ENCODE peak calls at places on chromosomes 11 and 22, in four cellular contexts. G is neural crest cell, A is occipital lobe, J is DND-41. I is an unnamed sample.

GRCh38 chr11:66264893-66265292 is 3.5 kb upstream of the RAB1B start:
- DNase-seq in G (no peak), A (no peak), J (peak; percentile 45), I (peak; percentile 44)

GRCh38 chr11:118608268-118609214 is 1.1 kb downstream of the PHLDB1 start:
- DNase-seq in G (no peak), A (peak; percentile 67), J (peak; percentile 30), I (peak; percentile 45)

GRCh38 chr22:27170491-27170890 is 513.1 kb downstream of the MIAT start:
- DNase-seq in G (no peak), A (no peak), J (no peak), I (peak; percentile 24)

GRCh38 chr11:107562647-107563208 is 2.8 kb downstream of the ALKBH8 start:
- DNase-seq in G (no peak), A (no peak), J (no peak), I (no peak)

GRCh38 chr11:123526918-123527317 is 96.8 kb downstream of the GRAMD1B start:
- DNase-seq in G (no peak), A (no peak), J (no peak), I (no peak)

GRCh38 chr11:88411265-88411664 is 73.7 kb upstream of the CTSC start:
- DNase-seq in G (no peak), A (no peak), J (no peak), I (no peak)

GRCh38 chr11:113193894-113194293 is 120.5 kb upstream of the TTC12 start:
- DNase-seq in G (no peak), A (no peak), J (no peak), I (no peak)

GRCh38 chr11:80958414-80958813 is 1517.6 kb upstream of the TENM4 start:
- DNase-seq in G (no peak), A (no peak), J (no peak), I (no peak)

GRCh38 chr11:46418751-46419150 is 27.2 kb upstream of the CHRM4 start:
- DNase-seq in G (no peak), A (no peak), J (no peak), I (no peak)

GRCh38 chr22:31235076-31235475 is 23.0 kb downstream of the LIMK2 start:
- DNase-seq in G (no peak), A (no peak), J (no peak), I (no peak)

GRCh38 chr22:32619614-32620426 is 145.2 kb downstream of the FBXO7 start:
- DNase-seq in G (no peak), A (no peak), J (no peak), I (no peak)

GRCh38 chr11:80350541-80350940 is 909.7 kb upstream of the TENM4 start:
- DNase-seq in G (no peak), A (no peak), J (no peak), I (no peak)

GRCh38 chr11:70331901-70332300 is 61.4 kb downstream of the PPFIA1 start:
- DNase-seq in G (no peak), A (peak; percentile 74), J (no peak), I (no peak)

GRCh38 chr22:44279059-44279340 is 33.8 kb downstream of the SHISAL1 start:
- DNase-seq in G (no peak), A (no peak), J (no peak), I (peak; percentile 32)

GRCh38 chr11:102316505-102316904 is 779 bp upstream of the BIRC3 start:
- DNase-seq in G (no peak), A (no peak), J (no peak), I (no peak)

GRCh38 chr11:78855146-78855545 is 280.5 kb upstream of the NARS2 start:
- DNase-seq in G (no peak), A (no peak), J (no peak), I (no peak)

GRCh38 chr22:48161354-48161753 is 1398.9 kb downstream of the TBC1D22A start:
- DNase-seq in G (no peak), A (no peak), J (no peak), I (no peak)

GRCh38 chr22:50417544-50417943 is 57.3 kb downstream of the SBF1 start:
- DNase-seq in G (no peak), A (no peak), J (no peak), I (no peak)

GRCh38 chr11:34318111-34319037 is 39.4 kb downstream of the ABTB2 start:
- DNase-seq in G (no peak), A (no peak), J (no peak), I (no peak)

GRCh38 chr11:68750197-68750987 is 928 bp downstream of the TESMIN start:
- DNase-seq in G (peak; percentile 18), A (no peak), J (no peak), I (peak; percentile 38)

I was measured in nephron progenitor cell.